ENCODE peak calls at places on chromosomes 7 and 10, in six cellular contexts. X is PC-9, N is fibroblast of lung, S is IMR-90, V is HFF-Myc, W is astrocyte of the cerebellum. M is an unnamed sample.
A peak's percentile ranks its signal among the peaks of the same experiment; 100 is the strongest.

GRCh38 chr10:5736591-5736990 is 52.0 kb downstream of the TASOR2 start:
- DNase-seq in X (no peak), W (no peak), S (no peak), V (no peak), N (no peak), M (no peak)

GRCh38 chr7:50821457-50821977 is 38.8 kb upstream of the GRB10 start:
- DNase-seq in N (no peak), X (peak; percentile 77), S (peak; percentile 45), V (peak; percentile 25), W (no peak), M (no peak)

GRCh38 chr10:31340343-31340742 is 21.3 kb downstream of the ZEB1 start:
- DNase-seq in W (no peak), N (no peak), S (no peak), V (no peak), X (no peak), M (no peak)

GRCh38 chr7:108294595-108294994 is 161.6 kb downstream of the NRCAM start:
- DNase-seq in S (no peak), W (no peak), V (no peak), X (no peak), N (no peak), M (no peak)

GRCh38 chr10:119222531-119222930 is 15.2 kb downstream of the GRK5 start:
- DNase-seq in V (no peak), W (no peak), X (no peak), S (no peak), N (no peak), M (no peak)

GRCh38 chr7:151758994-151759540 is 117.8 kb downstream of the PRKAG2 start:
- DNase-seq in W (no peak), V (no peak), X (no peak), S (no peak), N (no peak), M (no peak)

GRCh38 chr7:151408839-151409554 is 841 bp downstream of the WDR86 start:
- DNase-seq in X (no peak), V (no peak), W (no peak), S (no peak), N (no peak), M (no peak)

GRCh38 chr10:110808619-110809018 is 63.1 kb upstream of the PDCD4 start:
- DNase-seq in N (no peak), W (no peak), V (no peak), S (no peak), X (no peak), M (no peak)

GRCh38 chr7:101815826-101816488 is 1.5 kb upstream of the CUX1 start:
- DNase-seq in N (peak; percentile 80), S (peak; percentile 79), X (peak; percentile 61), W (peak; percentile 59), V (no peak), M (peak; percentile 42)
- TF ChIP-seq CTCF in N (no peak), S (no peak), X (no peak), W (no peak), V (no peak), M (peak; percentile 2)

DNA sequence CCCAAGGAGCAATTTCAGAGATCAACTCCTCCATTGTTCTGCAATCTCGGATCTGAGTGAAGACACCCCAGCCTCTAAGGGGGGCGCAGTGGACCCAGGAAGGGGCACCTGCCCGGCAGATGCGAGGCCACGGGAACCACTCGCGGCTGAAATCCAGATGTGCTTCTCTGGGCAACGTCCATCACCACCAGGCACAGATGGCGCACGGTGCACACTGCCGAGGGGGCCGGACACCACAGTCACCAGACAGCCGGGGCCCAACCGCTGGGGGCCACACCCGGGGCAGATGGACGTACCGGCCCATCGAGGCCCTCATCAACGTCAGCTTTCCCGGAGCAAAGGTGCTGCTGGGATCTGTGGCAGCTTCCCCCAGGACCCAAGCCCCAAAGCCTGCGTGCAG is 16.9 kb upstream of the ADGRA1 start:
- DNase-seq in V (no peak), W (no peak), S (no peak), X (no peak), N (no peak), M (no peak)
- H3K4me3 ChIP-seq in V (no peak overlapping the region), W (no peak overlapping the region), S (no peak overlapping the region), X (no peak overlapping the region), N (no peak overlapping the region), M (no peak overlapping the region)

DNA sequence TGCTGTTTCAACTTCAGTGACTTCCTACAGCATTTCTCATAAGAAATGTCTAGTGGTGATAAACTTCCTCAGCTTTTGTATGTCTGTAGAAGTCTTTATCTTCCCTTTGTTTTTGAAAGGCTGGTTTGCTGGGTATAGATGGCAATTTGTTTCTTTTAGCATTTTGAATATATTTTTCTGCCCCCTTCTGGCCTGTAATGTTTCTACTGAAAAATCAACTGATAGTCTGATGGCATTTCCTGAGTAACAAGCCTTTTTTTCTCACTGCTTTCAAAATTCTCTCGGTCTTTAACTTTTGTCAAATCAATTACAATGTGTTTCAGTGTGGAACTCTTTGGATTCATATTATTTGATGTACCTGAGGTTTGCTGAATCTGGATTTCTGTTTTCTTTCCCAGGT is 487.1 kb downstream of the ATRNL1 start:
- DNase-seq in S (no peak), X (no peak), N (no peak), W (no peak), V (no peak), M (no peak)
- TF ChIP-seq CTCF in S (no peak), X (no peak), N (no peak), W (no peak), V (no peak), M (no peak)

GRCh38 chr7:86445285-86445684 is 198.4 kb upstream of the GRM3 start:
- DNase-seq in X (no peak), S (no peak), N (no peak), W (no peak), V (no peak), M (no peak)
- H3K4me3 ChIP-seq in X (no peak overlapping the region), S (no peak overlapping the region), N (no peak overlapping the region), W (no peak overlapping the region), V (no peak overlapping the region), M (no peak overlapping the region)

DNA sequence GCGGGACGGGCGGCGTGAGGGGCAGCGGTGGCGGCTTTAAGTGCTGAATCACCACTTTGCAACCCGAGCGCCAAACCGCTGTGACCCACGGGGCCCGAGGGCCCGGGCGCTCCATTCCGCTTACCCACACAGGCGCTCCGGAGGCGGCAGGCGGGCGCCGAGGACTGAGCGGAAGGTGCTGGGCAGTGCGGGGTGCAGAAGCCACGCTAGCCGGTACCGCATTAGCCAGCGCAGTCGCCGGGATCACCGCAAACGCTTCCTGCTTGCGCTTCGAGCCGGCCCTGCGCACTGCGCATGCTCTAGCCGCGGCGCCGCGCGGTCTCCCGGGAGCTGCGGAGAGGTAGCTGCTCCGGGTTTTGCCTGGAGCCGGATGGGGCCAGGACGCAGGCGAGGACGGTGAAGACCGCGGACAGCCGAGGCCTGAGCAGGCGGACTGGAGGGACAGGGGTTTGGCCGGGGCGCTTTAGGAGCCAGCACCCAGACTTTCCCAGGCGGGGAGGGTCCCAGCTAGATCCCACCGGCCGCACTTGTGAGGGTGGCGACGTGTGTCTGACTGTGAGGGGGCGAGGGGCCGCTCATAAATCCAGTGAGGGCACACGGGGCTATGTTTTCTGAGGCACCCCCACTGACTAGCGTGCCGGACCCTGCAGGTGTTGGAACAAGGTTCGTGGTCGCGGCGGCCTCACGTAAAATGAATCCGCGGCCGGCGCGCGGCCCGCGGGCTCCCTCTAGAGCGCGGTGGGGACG is at the start of gene IDE:
- DNase-seq in V (no peak), N (peak; percentile 88), X (peak; percentile 58), S (peak; percentile 88), W (peak; percentile 66), M (no peak)
- TF ChIP-seq CTCF in V (peak; percentile 82), N (peak; percentile 81), X (peak; percentile 63), S (peak; percentile 92), W (peak; percentile 82), M (peak; percentile 94)

GRCh38 chr7:5283421-5284303 is 919 bp downstream of the SLC29A4 start:
- DNase-seq in V (no peak), X (no peak), N (no peak), W (no peak), S (no peak), M (no peak)
- H3K4me3 ChIP-seq in V (peak overlapping the region; percentile 21), X (peak overlapping the region; percentile 44), N (no peak overlapping the region), W (peak overlapping the region; percentile 41), S (peak overlapping the region; percentile 40), M (peak overlapping the region; percentile 14)

GRCh38 chr7:1144269-1144771 is 15.7 kb downstream of the ZFAND2A start:
- DNase-seq in S (no peak), W (peak; percentile 15), V (no peak), N (peak; percentile 23), X (no peak), M (no peak)
- TF ChIP-seq CTCF in S (peak; percentile 16), W (peak; percentile 37), V (peak; percentile 16), N (no peak), X (no peak), M (peak; percentile 34)

M was measured in AG09309.